ENCODE peak calls at places on chromosomes 16 and 17, in seven cellular contexts. W, H, J, I, G, Q and K are unnamed samples.

GRCh38 chr17:65446838-65447526 is 114.5 kb downstream of the AXIN2 start:
- DNase-seq in W (no peak), H (peak; percentile 15), J (no peak), I (no peak), G (no peak), Q (no peak), K (no peak)

GRCh38 chr16:67384778-67385510 is 8.4 kb downstream of the TPPP3 start:
- DNase-seq in W (no peak), H (no peak), J (no peak), I (no peak), G (no peak), Q (no peak), K (no peak)

GRCh38 chr17:56112086-56112485 is 41.2 kb upstream of the ANKFN1 start:
- DNase-seq in W (no peak), H (no peak), J (no peak), I (no peak), G (no peak), Q (no peak), K (no peak)

GRCh38 chr17:40351185-40352043 is 13.1 kb downstream of the GJD3 start:
- DNase-seq in W (no peak), H (no peak), J (peak; percentile 30), I (no peak), G (no peak), Q (no peak), K (no peak)

GRCh38 chr16:1961651-1962067 is 2.3 kb downstream of the NDUFB10 start:
- DNase-seq in W (no peak), H (no peak), J (no peak), I (no peak), G (no peak), Q (no peak), K (no peak)

GRCh38 chr16:2663553-2664521 is 18.5 kb upstream of the KCTD5 start:
- DNase-seq in W (no peak), H (no peak), J (no peak), I (peak; percentile 80), G (no peak), Q (no peak), K (no peak)

GRCh38 chr16:56202036-56202435 is 10.7 kb downstream of the GNAO1 start:
- DNase-seq in W (peak; percentile 39), H (no peak), J (no peak), I (no peak), G (no peak), Q (no peak), K (no peak)

GRCh38 chr17:39835038-39835786 is 28.9 kb downstream of the IKZF3 start:
- DNase-seq in W (no peak), H (no peak), J (no peak), I (no peak), G (no peak), Q (no peak), K (no peak)

GRCh38 chr16:87016636-87017035 is 300.6 kb downstream of the C16orf95 start:
- DNase-seq in W (no peak), H (no peak), J (no peak), I (no peak), G (no peak), Q (no peak), K (no peak)

GRCh38 chr17:9797965-9798364 is 6.6 kb upstream of the DHRS7C start:
- DNase-seq in W (no peak), H (no peak), J (no peak), I (no peak), G (no peak), Q (no peak), K (no peak)

GRCh38 chr17:20125724-20126123 is 116.6 kb downstream of the SPECC1 start:
- DNase-seq in W (no peak), H (no peak), J (no peak), I (no peak), G (no peak), Q (no peak), K (no peak)

GRCh38 chr17:39939031-39939430 is 11.5 kb downstream of the LRRC3C start:
- DNase-seq in W (no peak), H (no peak), J (no peak), I (no peak), G (no peak), Q (no peak), K (no peak)

GRCh38 chr17:65750678-65751077 is 189.2 kb upstream of the AXIN2 start:
- DNase-seq in W (peak; percentile 63), H (peak; percentile 27), J (peak; percentile 79), I (peak; percentile 67), G (no peak), Q (peak; percentile 67), K (no peak)

GRCh38 chr17:82729479-82730260 is 5.7 kb upstream of the FN3K start:
- DNase-seq in W (no peak), H (no peak), J (no peak), I (no peak), G (no peak), Q (no peak), K (no peak)

GRCh38 chr17:41907633-41908539 is 10.9 kb downstream of the ACLY start:
- DNase-seq in W (no peak), H (no peak), J (no peak), I (no peak), G (no peak), Q (peak; percentile 99), K (no peak)

GRCh38 chr16:56012479-56012811 is 137.3 kb upstream of the CES5A start:
- DNase-seq in W (no peak), H (no peak), J (no peak), I (no peak), G (no peak), Q (no peak), K (no peak)

GRCh38 chr17:5785343-5785742 is 201.0 kb upstream of the NLRP1 start:
- DNase-seq in W (no peak), H (no peak), J (no peak), I (no peak), G (no peak), Q (no peak), K (no peak)

GRCh38 chr17:76452646-76453430 is at the start of gene UBE2O:
- DNase-seq in W (peak; percentile 92), H (peak; percentile 64), J (peak; percentile 92), I (peak; percentile 71), G (peak; percentile 97), Q (peak; percentile 96), K (peak; percentile 94)

GRCh38 chr16:84190731-84191388 is at the start of gene ADAD2:
- DNase-seq in W (no peak), H (no peak), J (no peak), I (no peak), G (no peak), Q (peak; percentile 31), K (no peak)

GRCh38 chr16:4673387-4674046 is 19.8 kb upstream of the NUDT16L1 start:
- DNase-seq in W (no peak), H (no peak), J (no peak), I (no peak), G (no peak), Q (no peak), K (no peak)

GRCh38 chr17:53135969-53136368 is 686.8 kb upstream of the KIF2B start:
- DNase-seq in W (no peak), H (no peak), J (no peak), I (no peak), G (no peak), Q (no peak), K (no peak)

GRCh38 chr17:48757524-48757961 is 29.0 kb upstream of the HOXB13 start:
- DNase-seq in W (no peak), H (no peak), J (no peak), I (no peak), G (no peak), Q (no peak), K (no peak)

GRCh38 chr17:9912146-9913099 is 7.4 kb upstream of the RCVRN start:
- DNase-seq in W (no peak), H (no peak), J (no peak), I (no peak), G (no peak), Q (no peak), K (no peak)

GRCh38 chr16:60788631-60789030 is 1247.6 kb downstream of the CDH8 start:
- DNase-seq in W (no peak), H (no peak), J (no peak), I (no peak), G (no peak), Q (no peak), K (no peak)

GRCh38 chr16:18803569-18804462 is 2.5 kb upstream of the ARL6IP1 start:
- DNase-seq in W (no peak), H (no peak), J (no peak), I (no peak), G (no peak), Q (no peak), K (no peak)

GRCh38 chr16:64751906-64752305 is 370.0 kb downstream of the CDH11 start:
- DNase-seq in W (no peak), H (no peak), J (no peak), I (no peak), G (no peak), Q (no peak), K (no peak)

GRCh38 chr17:68684860-68685493 is 83.8 kb upstream of the FAM20A start:
- DNase-seq in W (no peak), H (peak; percentile 53), J (no peak), I (peak; percentile 37), G (no peak), Q (no peak), K (no peak)

GRCh38 chr16:4984174-4985000 is 26.3 kb downstream of the SEC14L5 start:
- DNase-seq in W (no peak), H (no peak), J (no peak), I (no peak), G (no peak), Q (no peak), K (no peak)

GRCh38 chr17:78687944-78688343 is 94.1 kb downstream of the CYTH1 start:
- DNase-seq in W (no peak), H (no peak), J (no peak), I (no peak), G (no peak), Q (no peak), K (no peak)

GRCh38 chr16:10412935-10413601 is 27.2 kb downstream of the ATF7IP2 start:
- DNase-seq in W (no peak), H (no peak), J (no peak), I (no peak), G (no peak), Q (no peak), K (no peak)
- H3K9me3 ChIP-seq in W (peaks cover 81% of the 10 kb centered on the region), H (peaks cover 88% of the 10 kb centered on the region), J (peaks cover 74% of the 10 kb centered on the region), I (no peaks in the 10 kb centered on the region), G (peaks cover 89% of the 10 kb centered on the region), Q (peaks cover 44% of the 10 kb centered on the region), K (peaks cover 21% of the 10 kb centered on the region)

GRCh38 chr17:35486920-35487727 is 38.6 kb upstream of the SLFN13 start:
- DNase-seq in W (peak; percentile 73), H (peak; percentile 15), J (peak; percentile 60), I (peak; percentile 24), G (peak; percentile 88), Q (peak; percentile 28), K (peak; percentile 44)
- H3K9me3 ChIP-seq in W (peaks cover 16% of the 10 kb centered on the region), H (peaks cover 11% of the 10 kb centered on the region), J (peaks cover 10% of the 10 kb centered on the region), I (no peaks in the 10 kb centered on the region), G (peaks cover 39% of the 10 kb centered on the region), Q (peaks cover 7% of the 10 kb centered on the region), K (no peaks in the 10 kb centered on the region)

DNA sequence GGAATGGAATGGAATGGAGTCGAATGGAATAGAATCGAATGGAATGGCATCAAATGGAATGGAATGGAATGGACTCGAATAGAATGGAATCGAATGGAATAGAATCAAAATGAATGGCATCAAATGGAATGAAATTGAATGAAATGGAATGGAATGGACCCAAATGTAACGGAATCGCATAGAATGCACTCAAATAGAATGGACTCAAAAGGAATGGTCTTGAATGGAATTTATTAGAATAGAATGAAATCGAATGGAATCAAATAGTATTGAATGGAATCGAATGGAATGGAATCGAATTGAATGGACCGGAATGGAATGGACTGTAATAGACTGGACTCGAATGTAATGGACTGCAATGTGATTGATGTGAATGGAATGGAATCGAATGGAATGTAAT is 501.4 kb upstream of the WSB1 start:
- DNase-seq in W (no peak), H (no peak), J (no peak), I (no peak), G (no peak), Q (no peak), K (no peak)
- H3K9me3 ChIP-seq in W (peaks cover 69% of the 10 kb centered on the region), H (peaks cover 97% of the 10 kb centered on the region), J (peaks cover 86% of the 10 kb centered on the region), I (no peaks in the 10 kb centered on the region), G (peaks cover 73% of the 10 kb centered on the region), Q (peaks cover 61% of the 10 kb centered on the region), K (peaks cover 24% of the 10 kb centered on the region)

GRCh38 chr17:170130-170654 is 11.3 kb downstream of the DOC2B start:
- DNase-seq in W (no peak), H (no peak), J (no peak), I (no peak), G (no peak), Q (no peak), K (no peak)
- H3K9me3 ChIP-seq in W (no peaks in the 10 kb centered on the region), H (no peaks in the 10 kb centered on the region), J (no peaks in the 10 kb centered on the region), I (no peaks in the 10 kb centered on the region), G (no peaks in the 10 kb centered on the region), Q (no peaks in the 10 kb centered on the region), K (no peaks in the 10 kb centered on the region)